ENCODE peak calls at places on chromosomes 5 and 9, in four cellular contexts. V is SK-N-SH, G is H1, X is K562. K is an unnamed sample.

GRCh38 chr9:93204470-93205043 is 20.6 kb downstream of the WNK2 start:
- DNase-seq in V (no peak), G (no peak), X (no peak), K (no peak)

GRCh38 chr5:55427157-55427556 is 107.6 kb downstream of the PLPP1 start:
- DNase-seq in V (peak; percentile 22), G (no peak), X (no peak), K (no peak)

GRCh38 chr5:61991861-61992260 is 314.1 kb upstream of the KIF2A start:
- DNase-seq in V (no peak), G (no peak), X (no peak), K (no peak)

GRCh38 chr5:71748360-71748759 is 29.3 kb downstream of the CARTPT start:
- DNase-seq in V (peak; percentile 28), G (no peak), X (no peak), K (no peak)

GRCh38 chr5:163571755-163572154 is 66.3 kb downstream of the MAT2B start:
- DNase-seq in V (peak; percentile 26), G (no peak), X (no peak), K (no peak)

GRCh38 chr9:73042155-73042554 is 89.3 kb upstream of the ALDH1A1 start:
- DNase-seq in V (no peak), G (no peak), X (no peak), K (no peak)

GRCh38 chr5:8061140-8061469 is 192.2 kb downstream of the MTRR start:
- DNase-seq in V (no peak), G (no peak), X (no peak), K (no peak)

GRCh38 chr5:128905225-128906110 is 59.8 kb upstream of the SLC27A6 start:
- DNase-seq in V (peak; percentile 29), G (no peak), X (peak; percentile 74), K (no peak)

DNA sequence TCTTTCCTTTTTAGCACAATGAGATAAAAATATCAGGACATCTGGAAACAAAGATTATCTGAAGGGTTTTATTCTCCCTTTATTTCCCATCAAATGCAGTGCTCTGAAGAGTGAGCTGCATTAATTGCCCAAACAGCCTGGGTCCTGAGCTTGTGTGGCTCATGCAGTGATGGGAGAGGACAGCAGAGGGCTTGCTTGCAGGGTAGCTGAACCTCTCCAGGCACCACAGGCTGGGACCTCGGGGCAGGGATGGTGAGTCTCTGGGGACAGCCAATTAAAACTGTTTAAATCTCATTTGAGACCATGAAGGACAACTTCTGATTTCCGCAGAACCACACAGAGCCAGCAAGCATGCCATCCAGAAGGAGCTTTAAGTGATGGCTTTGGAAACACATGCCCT is 71.2 kb downstream of the PLAC8L1 start:
- DNase-seq in V (no peak), G (no peak), X (no peak), K (no peak)
- TF ChIP-seq TEAD4 in V (no peak), G (no peak), X (no peak), K (no peak)

GRCh38 chr9:95032580-95033298 is 284.8 kb downstream of the FANCC start:
- DNase-seq in V (no peak), G (no peak), X (peak; percentile 9), K (no peak)
- TF ChIP-seq TEAD4 in V (no peak), G (no peak), X (no peak), K (no peak)

DNA sequence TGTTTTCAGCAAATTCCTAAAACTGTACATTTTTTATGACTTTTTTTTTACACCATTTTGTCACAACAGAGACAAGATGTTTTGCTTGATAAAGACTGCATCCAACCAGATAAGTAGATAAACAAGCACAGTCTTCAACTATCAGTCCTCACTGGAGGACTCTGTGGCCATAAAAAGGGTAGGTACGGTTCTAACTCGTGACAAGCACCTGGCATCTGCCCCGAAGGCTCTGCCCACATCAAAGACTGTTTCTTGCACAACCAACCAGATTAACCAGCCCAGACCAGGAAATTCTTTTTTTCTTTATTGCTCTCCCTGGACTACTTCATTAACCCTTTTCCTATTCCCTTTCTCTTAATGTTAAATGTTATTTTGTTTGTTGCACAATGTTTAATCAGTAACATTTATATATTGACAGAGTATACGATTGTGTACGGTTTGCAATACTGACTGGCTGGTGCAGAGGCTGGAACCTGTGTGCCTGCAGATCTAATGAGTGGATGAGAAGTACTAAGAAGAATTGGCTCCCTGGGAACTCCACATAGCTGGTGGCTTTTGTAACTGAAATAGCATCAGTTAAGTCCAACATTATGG is 74.1 kb downstream of the SERINC5 start:
- DNase-seq in V (no peak), G (no peak), X (peak; percentile 40), K (no peak)
- TF ChIP-seq TEAD4 in V (no peak), G (no peak), X (no peak), K (no peak)

GRCh38 chr9:124040186-124040920 is 28.8 kb downstream of the LHX2 start:
- DNase-seq in V (peak; percentile 31), G (no peak), X (no peak), K (no peak)

GRCh38 chr9:124040935-124041816 is 29.6 kb downstream of the LHX2 start:
- DNase-seq in V (peak; percentile 93), G (peak; percentile 93), X (peak; percentile 41), K (peak; percentile 79)

GRCh38 chr9:124042168-124042775 is 30.7 kb downstream of the LHX2 start:
- DNase-seq in V (peak; percentile 51), G (no peak), X (no peak), K (no peak)

GRCh38 chr9:124044448-124044847 is 32.9 kb downstream of the LHX2 start:
- DNase-seq in V (no peak), G (no peak), X (no peak), K (no peak)

GRCh38 chr9:124041817-124042116 is 30.2 kb downstream of the LHX2 start:
- DNase-seq in V (peak; percentile 24), G (no peak), X (no peak), K (no peak)
- TF ChIP-seq TEAD4 in V (no peak), G (no peak), X (no peak), K (no peak)

DNA sequence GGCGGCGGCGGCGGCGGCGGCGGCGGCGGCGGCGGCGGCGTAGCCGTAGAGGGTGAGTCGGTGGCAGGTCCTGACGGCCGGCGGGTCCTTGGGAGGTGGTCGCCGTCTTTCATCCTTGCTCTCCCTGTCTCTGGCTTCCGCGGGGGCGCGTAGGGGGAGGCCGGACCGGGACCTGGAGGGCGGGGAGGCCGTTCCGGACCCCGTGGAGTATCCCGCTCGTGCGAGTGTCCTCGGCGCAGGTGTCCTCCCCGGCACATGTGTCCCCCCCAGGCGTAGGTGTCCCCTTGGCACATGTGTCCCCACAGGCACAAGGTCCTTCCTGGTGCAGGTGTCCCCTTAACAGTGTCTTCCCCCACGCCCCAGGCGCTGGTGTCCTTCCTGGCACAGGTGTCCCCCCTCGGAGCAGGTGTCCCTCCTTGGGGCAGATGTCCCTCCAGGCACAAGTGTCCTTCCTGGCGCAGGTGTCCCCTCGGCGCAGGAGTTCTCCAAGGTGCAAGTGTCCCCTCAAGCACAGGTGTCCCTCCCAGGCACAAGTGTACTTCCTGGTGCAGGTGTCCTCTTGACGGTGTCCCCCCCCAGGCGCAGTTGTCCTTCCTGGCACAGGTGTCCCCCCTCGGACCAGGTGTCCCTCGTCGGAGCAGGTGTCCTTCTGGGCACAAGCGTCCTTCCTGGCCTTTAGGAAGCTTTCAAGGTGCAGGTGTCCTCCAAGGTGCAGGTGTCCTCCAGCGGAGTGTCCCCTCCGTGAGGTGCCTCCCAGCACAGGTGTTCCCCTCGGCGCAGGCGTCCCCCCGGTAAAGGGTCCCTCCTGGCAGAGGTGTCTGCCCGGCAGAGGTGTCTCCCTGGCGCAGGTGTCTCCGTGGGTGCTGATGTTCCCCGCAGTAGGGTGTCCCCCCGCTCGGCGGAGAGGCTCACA is 519 bp downstream of the EXOC3 start:
- DNase-seq in V (no peak), G (no peak), X (peak; percentile 32), K (peak; percentile 31)
- TF ChIP-seq TEAD4 in V (no peak), G (no peak), X (no peak), K (no peak)

GRCh38 chr9:127518091-127518856 is 67.0 kb downstream of the LRSAM1 start:
- DNase-seq in V (no peak), G (no peak), X (no peak), K (no peak)
- TF ChIP-seq TEAD4 in V (no peak), G (no peak), X (no peak), K (no peak)